ENCODE peak calls at places on chromosome 17, in six cellular contexts. Q is SK-N-SH, F is K562, L is GM12878, R is H1, T is HepG2. E is an unnamed sample.

GRCh38 chr17:83012161-83012800 is 67.1 kb upstream of the METRNL start:
- DNase-seq in Q (peak; percentile 41), L (no peak), T (no peak), F (no peak), R (no peak), E (no peak)

GRCh38 chr17:5638596-5638995 is 54.3 kb upstream of the NLRP1 start:
- DNase-seq in Q (no peak), T (no peak), F (no peak), R (no peak), L (no peak), E (no peak)

GRCh38 chr17:43917016-43917347 is 9.6 kb upstream of the MPP2 start:
- DNase-seq in R (no peak), Q (no peak), L (peak; percentile 36), F (no peak), T (no peak), E (no peak)

GRCh38 chr17:21041753-21042433 is 918 bp downstream of the USP22 start:
- DNase-seq in Q (peak; percentile 90), L (no peak), T (peak; percentile 71), F (peak; percentile 85), R (peak; percentile 58), E (peak; percentile 73)

GRCh38 chr17:22138861-22139469 is 446.6 kb downstream of the KCNJ18 start:
- DNase-seq in L (no peak), R (no peak), T (no peak), F (no peak), Q (no peak), E (no peak)

GRCh38 chr17:44960654-44961053 is 7.4 kb downstream of the C1QL1 start:
- DNase-seq in T (no peak), R (no peak), F (no peak), L (no peak), Q (no peak), E (no peak)

GRCh38 chr17:7611635-7612293 is 2.9 kb downstream of the FXR2 start:
- DNase-seq in T (no peak), R (no peak), Q (no peak), F (no peak), L (no peak), E (no peak)

GRCh38 chr17:78706271-78706915 is 75.7 kb downstream of the CYTH1 start:
- DNase-seq in T (no peak), Q (no peak), F (no peak), R (no peak), L (peak; percentile 97), E (no peak)

GRCh38 chr17:17724307-17724921 is 43.2 kb downstream of the RAI1 start:
- DNase-seq in L (no peak), F (no peak), R (no peak), Q (peak; percentile 87), T (no peak), E (no peak)

GRCh38 chr17:81394831-81395599 is at the start of gene BAHCC1:
- DNase-seq in T (peak; percentile 99), L (no peak), Q (peak; percentile 97), R (peak; percentile 95), F (peak; percentile 95), E (peak; percentile 100)
- TF ChIP-seq POLR2AphosphoS5 in T (peak; percentile 78), L (no peak), Q (peak; percentile 99), R (no peak), F (no peak), E (peak; percentile 87)

GRCh38 chr17:9287301-9287700 is 266.0 kb downstream of the NTN1 start:
- DNase-seq in Q (no peak), T (no peak), R (no peak), F (no peak), L (no peak), E (no peak)

GRCh38 chr17:9291912-9292562 is 270.7 kb downstream of the NTN1 start:
- DNase-seq in T (peak; percentile 8), R (no peak), F (peak; percentile 20), Q (peak; percentile 67), L (no peak), E (no peak)

GRCh38 chr17:9294661-9295210 is 273.4 kb downstream of the NTN1 start:
- DNase-seq in L (no peak), T (no peak), F (no peak), R (no peak), Q (no peak), E (peak; percentile 1)

GRCh38 chr17:9292563-9292941 is 271.2 kb downstream of the NTN1 start:
- DNase-seq in T (no peak), L (no peak), R (no peak), F (no peak), Q (no peak), E (no peak)

GRCh38 chr17:9290226-9290613 is 268.9 kb downstream of the NTN1 start:
- DNase-seq in R (no peak), T (no peak), Q (no peak), F (no peak), L (no peak), E (no peak)
- H3K27ac ChIP-seq in R (no peak overlapping the region), T (no peak overlapping the region), Q (no peak overlapping the region), F (no peak overlapping the region), L (peak overlapping the region; percentile 33), E (no peak overlapping the region)

GRCh38 chr17:30344283-30345088 is 10.6 kb upstream of the TMIGD1 start:
- DNase-seq in L (no peak), Q (peak; percentile 25), T (peak; percentile 96), R (no peak), F (peak; percentile 43), E (peak; percentile 94)
- TF ChIP-seq GABPA in L (no peak), Q (no peak), T (no peak), R (no peak), F (peak; percentile 47), E (no peak)

GRCh38 chr17:33284022-33284421 is 9.1 kb downstream of the ASIC2 start:
- DNase-seq in F (no peak), T (peak; percentile 37), Q (no peak), R (no peak), L (no peak), E (no peak)
- TF ChIP-seq POLR2AphosphoS5 in F (no peak), T (no peak), Q (no peak), R (no peak), L (no peak), E (no peak)

GRCh38 chr17:50763716-50764450 is 3.4 kb downstream of the ANKRD40CL start:
- DNase-seq in Q (no peak), R (no peak), F (no peak), L (no peak), T (no peak), E (no peak)

GRCh38 chr17:50764860-50765259 is 2.5 kb downstream of the ANKRD40CL start:
- DNase-seq in R (no peak), T (no peak), Q (peak; percentile 68), F (no peak), L (no peak), E (no peak)

GRCh38 chr17:50767030-50767429 is 288 bp downstream of the ANKRD40CL start:
- DNase-seq in T (no peak), F (no peak), Q (no peak), L (no peak), R (no peak), E (no peak)

GRCh38 chr17:50766222-50767023 is 895 bp downstream of the ANKRD40CL start:
- DNase-seq in T (peak; percentile 59), Q (no peak), L (no peak), F (no peak), R (no peak), E (no peak)

DNA sequence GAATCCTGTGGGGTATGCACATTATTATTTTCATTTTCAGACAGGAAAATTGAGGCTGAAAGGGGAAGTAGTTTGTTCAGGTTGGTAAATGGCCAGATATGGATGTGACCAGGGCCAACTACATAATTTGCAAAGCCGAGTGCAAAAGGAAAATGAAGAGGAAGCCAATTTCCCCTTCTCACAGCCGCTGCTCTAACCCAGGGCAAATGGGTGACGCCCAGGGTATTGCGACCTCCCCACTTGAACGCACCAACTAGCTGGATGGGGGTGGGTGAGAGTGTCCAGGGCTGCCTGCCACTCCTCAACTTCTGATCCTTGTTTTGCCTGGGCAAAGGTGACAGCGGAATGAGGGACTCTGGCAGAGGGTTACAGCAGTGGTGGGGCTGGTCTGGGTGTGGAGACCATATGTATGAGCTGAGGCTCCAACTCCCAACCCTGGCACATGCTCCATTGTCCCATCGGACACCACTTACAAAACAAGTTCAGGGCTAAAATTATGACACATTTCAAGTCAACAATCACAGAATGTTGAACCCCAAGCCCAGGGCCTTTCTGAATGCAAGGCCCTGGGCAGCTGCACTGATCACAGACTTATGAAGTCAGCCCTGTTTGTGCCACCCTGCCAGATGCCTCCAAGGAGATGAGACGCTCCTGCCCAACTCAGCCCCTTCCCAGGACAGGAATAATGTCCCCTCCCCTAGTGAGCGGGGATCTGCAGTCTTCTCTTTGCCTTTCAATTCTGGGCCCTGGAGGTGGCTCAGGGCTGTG is 1.7 kb downstream of the ANKRD40CL start:
- DNase-seq in T (peak; percentile 29), F (no peak), R (no peak), Q (no peak), L (peak; percentile 37), E (peak; percentile 75)
- H3K27ac ChIP-seq in T (no peak overlapping the region), F (no peak overlapping the region), R (no peak overlapping the region), Q (peak overlapping the region; percentile 7), L (peak overlapping the region; percentile 17), E (peak overlapping the region; percentile 61)

GRCh38 chr17:11950771-11951519 is 46.3 kb downstream of the ZNF18 start:
- DNase-seq in Q (no peak), F (peak; percentile 43), L (no peak), T (no peak), R (no peak), E (no peak)
- TF ChIP-seq GABPA in Q (no peak), F (no peak), L (no peak), T (no peak), R (no peak), E (no peak)

GRCh38 chr17:68198931-68199836 is 48.7 kb upstream of the AMZ2 start:
- DNase-seq in T (no peak), Q (peak; percentile 72), R (no peak), L (no peak), F (no peak), E (no peak)

GRCh38 chr17:68197997-68198930 is 49.6 kb upstream of the AMZ2 start:
- DNase-seq in Q (peak; percentile 46), R (no peak), T (no peak), L (no peak), F (no peak), E (no peak)

GRCh38 chr17:68199837-68200688 is 47.8 kb upstream of the AMZ2 start:
- DNase-seq in Q (peak; percentile 46), R (no peak), L (no peak), F (no peak), T (no peak), E (no peak)

GRCh38 chr17:68201425-68201785 is 46.4 kb upstream of the AMZ2 start:
- DNase-seq in L (no peak), Q (no peak), R (no peak), F (no peak), T (no peak), E (no peak)

DNA sequence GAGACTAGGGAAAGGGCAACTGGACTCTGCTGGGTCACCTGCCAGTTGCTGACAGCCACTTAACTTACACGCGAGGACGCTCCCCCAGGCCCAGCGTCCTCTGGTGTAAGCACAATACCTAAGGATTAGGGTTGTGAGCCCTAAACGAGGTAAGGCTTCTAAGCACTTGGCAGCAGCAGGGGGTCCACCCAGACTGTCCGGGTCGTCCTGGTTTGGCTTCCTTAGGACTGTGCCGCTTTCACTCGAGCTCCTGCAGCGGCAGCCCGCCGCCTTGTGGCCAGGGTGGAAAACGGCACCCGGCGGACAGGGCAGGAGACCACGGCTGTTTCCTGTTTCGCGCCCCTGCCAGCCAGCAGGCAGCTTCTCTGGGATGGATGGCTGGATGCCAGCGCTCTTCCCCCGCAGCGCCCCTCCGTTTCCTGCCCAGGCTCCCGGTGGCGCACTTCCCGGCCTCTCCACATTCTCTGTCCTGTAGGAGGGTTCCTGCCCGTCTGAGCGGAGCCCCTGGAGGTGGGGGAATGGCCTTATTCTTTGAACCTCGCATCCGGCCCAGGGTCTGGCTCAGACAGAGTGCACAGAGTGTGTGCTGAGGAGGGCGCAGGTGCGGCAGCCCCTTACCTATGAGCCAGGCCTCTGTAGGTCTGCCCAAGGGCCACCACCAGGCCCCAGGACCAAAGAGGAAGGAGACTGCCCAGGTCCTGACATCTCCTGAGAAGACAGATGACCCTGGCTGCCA is 47.0 kb upstream of the AMZ2 start:
- DNase-seq in L (no peak), Q (peak; percentile 94), R (peak; percentile 79), T (peak; percentile 75), F (peak; percentile 69), E (peak; percentile 65)
- TF ChIP-seq POLR2AphosphoS5 in L (no peak), Q (no peak), R (no peak), T (no peak), F (no peak), E (no peak)